ENCODE peak calls at places on chromosomes 16 and 17, in seven cellular contexts. One of them, this sample, is unnamed.

GRCh38 chr17:28623696-28624095 is 9.7 kb upstream of the RSKR start:
- DNase-seq in SK-N-SH: no peak
- DNase-seq in psoas muscle: peak; percentile 67
- DNase-seq in CD8-positive, alpha-beta T cell: no peak
- DNase-seq in IMR-90: no peak
- DNase-seq in adrenal gland: peak; percentile 20
- DNase-seq in RWPE1: no peak
- DNase-seq in this sample: no peak

GRCh38 chr16:86477642-86478041 is 32.7 kb upstream of the FOXF1 start:
- DNase-seq in SK-N-SH: no peak
- DNase-seq in psoas muscle: no peak
- DNase-seq in CD8-positive, alpha-beta T cell: no peak
- DNase-seq in IMR-90: peak; percentile 83
- DNase-seq in adrenal gland: no peak
- DNase-seq in RWPE1: no peak
- DNase-seq in this sample: no peak

GRCh38 chr17:29216856-29217255 is 29.8 kb upstream of the CRYBA1 start:
- DNase-seq in SK-N-SH: no peak
- DNase-seq in psoas muscle: no peak
- DNase-seq in CD8-positive, alpha-beta T cell: no peak
- DNase-seq in IMR-90: no peak
- DNase-seq in adrenal gland: no peak
- DNase-seq in RWPE1: peak; percentile 57
- DNase-seq in this sample: no peak

GRCh38 chr16:21001262-21001661 is 100.7 kb downstream of the LYRM1 start:
- DNase-seq in SK-N-SH: peak; percentile 26
- DNase-seq in psoas muscle: no peak
- DNase-seq in CD8-positive, alpha-beta T cell: no peak
- DNase-seq in IMR-90: peak; percentile 4
- DNase-seq in adrenal gland: peak; percentile 57
- DNase-seq in RWPE1: no peak
- DNase-seq in this sample: no peak

GRCh38 chr17:44115585-44116415 is 7.6 kb downstream of the HDAC5 start:
- DNase-seq in SK-N-SH: peak; percentile 83
- DNase-seq in psoas muscle: peak; percentile 74
- DNase-seq in CD8-positive, alpha-beta T cell: no peak
- DNase-seq in IMR-90: peak; percentile 43
- DNase-seq in adrenal gland: peak; percentile 47
- DNase-seq in RWPE1: no peak
- DNase-seq in this sample: peak; percentile 75

GRCh38 chr17:61490540-61490975 is 38.3 kb downstream of the TBX4 start:
- DNase-seq in SK-N-SH: no peak
- DNase-seq in psoas muscle: no peak
- DNase-seq in CD8-positive, alpha-beta T cell: no peak
- DNase-seq in IMR-90: peak; percentile 90
- DNase-seq in adrenal gland: no peak
- DNase-seq in RWPE1: peak; percentile 69
- DNase-seq in this sample: no peak

GRCh38 chr16:86462334-86463084 is 47.8 kb upstream of the FOXF1 start:
- DNase-seq in SK-N-SH: no peak
- DNase-seq in psoas muscle: no peak
- DNase-seq in CD8-positive, alpha-beta T cell: no peak
- DNase-seq in IMR-90: peak; percentile 100
- DNase-seq in adrenal gland: no peak
- DNase-seq in RWPE1: no peak
- DNase-seq in this sample: no peak

GRCh38 chr16:58409316-58409973 is 17.2 kb downstream of the GINS3 start:
- DNase-seq in SK-N-SH: no peak
- DNase-seq in psoas muscle: no peak
- DNase-seq in CD8-positive, alpha-beta T cell: no peak
- DNase-seq in IMR-90: peak; percentile 7
- DNase-seq in adrenal gland: peak; percentile 82
- DNase-seq in RWPE1: peak; percentile 19
- DNase-seq in this sample: peak; percentile 86

GRCh38 chr16:17359778-17360177 is 111.0 kb downstream of the XYLT1 start:
- DNase-seq in SK-N-SH: peak; percentile 29
- DNase-seq in psoas muscle: no peak
- DNase-seq in CD8-positive, alpha-beta T cell: peak; percentile 53
- DNase-seq in IMR-90: peak; percentile 70
- DNase-seq in adrenal gland: peak; percentile 24
- DNase-seq in RWPE1: no peak
- DNase-seq in this sample: no peak

GRCh38 chr17:61361084-61361483 is 38.6 kb upstream of the TBX2 start:
- DNase-seq in SK-N-SH: no peak
- DNase-seq in psoas muscle: no peak
- DNase-seq in CD8-positive, alpha-beta T cell: no peak
- DNase-seq in IMR-90: peak; percentile 84
- DNase-seq in adrenal gland: no peak
- DNase-seq in RWPE1: peak; percentile 76
- DNase-seq in this sample: no peak

GRCh38 chr17:60165976-60166375 is 16.2 kb downstream of the CA4 start:
- DNase-seq in SK-N-SH: no peak
- DNase-seq in psoas muscle: no peak
- DNase-seq in CD8-positive, alpha-beta T cell: no peak
- DNase-seq in IMR-90: no peak
- DNase-seq in adrenal gland: no peak
- DNase-seq in RWPE1: no peak
- DNase-seq in this sample: no peak

GRCh38 chr17:33197342-33197741 is 95.8 kb downstream of the ASIC2 start:
- DNase-seq in SK-N-SH: no peak
- DNase-seq in psoas muscle: no peak
- DNase-seq in CD8-positive, alpha-beta T cell: no peak
- DNase-seq in IMR-90: no peak
- DNase-seq in adrenal gland: no peak
- DNase-seq in RWPE1: no peak
- DNase-seq in this sample: no peak

GRCh38 chr16:28549301-28549899 is 4.3 kb upstream of the SGF29 start:
- DNase-seq in SK-N-SH: peak; percentile 41
- DNase-seq in psoas muscle: no peak
- DNase-seq in CD8-positive, alpha-beta T cell: no peak
- DNase-seq in IMR-90: peak; percentile 53
- DNase-seq in adrenal gland: peak; percentile 42
- DNase-seq in RWPE1: peak; percentile 21
- DNase-seq in this sample: no peak

GRCh38 chr17:49505854-49506253 is 10.8 kb downstream of the NGFR start:
- DNase-seq in SK-N-SH: no peak
- DNase-seq in psoas muscle: peak; percentile 22
- DNase-seq in CD8-positive, alpha-beta T cell: no peak
- DNase-seq in IMR-90: no peak
- DNase-seq in adrenal gland: no peak
- DNase-seq in RWPE1: no peak
- DNase-seq in this sample: peak; percentile 88

GRCh38 chr16:1791943-1792812 is 1.3 kb downstream of the IGFALS start:
- DNase-seq in SK-N-SH: no peak
- DNase-seq in psoas muscle: no peak
- DNase-seq in CD8-positive, alpha-beta T cell: no peak
- DNase-seq in IMR-90: no peak
- DNase-seq in adrenal gland: no peak
- DNase-seq in RWPE1: no peak
- DNase-seq in this sample: peak; percentile 54

GRCh38 chr16:14562691-14563491 is 67.2 kb downstream of the PARN start:
- DNase-seq in SK-N-SH: no peak
- DNase-seq in psoas muscle: peak; percentile 51
- DNase-seq in CD8-positive, alpha-beta T cell: no peak
- DNase-seq in IMR-90: peak; percentile 26
- DNase-seq in adrenal gland: peak; percentile 88
- DNase-seq in RWPE1: peak; percentile 83
- DNase-seq in this sample: peak; percentile 68

GRCh38 chr16:78390828-78391227 is 291.4 kb downstream of the WWOX start:
- DNase-seq in SK-N-SH: no peak
- DNase-seq in psoas muscle: no peak
- DNase-seq in CD8-positive, alpha-beta T cell: no peak
- DNase-seq in IMR-90: no peak
- DNase-seq in adrenal gland: no peak
- DNase-seq in RWPE1: no peak
- DNase-seq in this sample: no peak

GRCh38 chr16:19126300-19126699 is 12.5 kb downstream of the ITPRIPL2 start:
- DNase-seq in SK-N-SH: no peak
- DNase-seq in psoas muscle: no peak
- DNase-seq in CD8-positive, alpha-beta T cell: no peak
- DNase-seq in IMR-90: no peak
- DNase-seq in adrenal gland: no peak
- DNase-seq in RWPE1: no peak
- DNase-seq in this sample: no peak

DNA sequence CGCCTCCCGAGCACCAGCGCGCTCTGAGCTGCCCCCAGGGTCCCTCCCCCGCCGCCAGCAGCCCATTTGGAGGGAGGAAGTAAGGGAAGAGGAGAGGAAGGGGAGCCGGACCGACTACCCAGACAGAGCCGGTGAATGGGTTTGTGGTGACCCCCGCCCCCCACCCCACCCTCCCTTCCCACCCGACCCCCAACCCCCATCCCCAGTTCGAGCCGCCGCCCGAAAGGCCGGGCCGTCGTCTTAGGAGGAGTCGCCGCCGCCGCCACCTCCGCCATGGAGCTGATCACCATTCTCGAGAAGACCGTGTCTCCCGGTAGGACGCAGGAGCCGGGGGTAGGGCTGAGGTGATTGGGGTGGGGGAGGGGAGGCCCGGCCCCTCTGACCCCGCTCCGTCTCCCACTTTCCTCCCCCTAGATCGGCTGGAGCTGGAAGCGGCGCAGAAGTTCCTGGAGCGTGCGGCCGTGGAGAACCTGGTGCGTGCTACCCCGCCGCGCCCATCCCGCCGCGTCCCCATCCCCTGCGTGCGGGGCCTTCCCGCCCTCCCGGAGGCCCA is 329 bp downstream of the KPNB1 start:
- DNase-seq in SK-N-SH: no peak
- DNase-seq in psoas muscle: no peak
- DNase-seq in CD8-positive, alpha-beta T cell: peak; percentile 55
- DNase-seq in IMR-90: no peak
- DNase-seq in adrenal gland: no peak
- DNase-seq in RWPE1: peak; percentile 59
- DNase-seq in this sample: no peak
- H3K27ac ChIP-seq in SK-N-SH: peak overlapping the region; percentile 64
- H3K27ac ChIP-seq in psoas muscle: peak overlapping the region; percentile 93
- H3K27ac ChIP-seq in CD8-positive, alpha-beta T cell: peak overlapping the region; percentile 75
- H3K27ac ChIP-seq in IMR-90: peak overlapping the region; percentile 98
- H3K27ac ChIP-seq in adrenal gland: peak overlapping the region; percentile 88
- H3K27ac ChIP-seq in RWPE1: peak overlapping the region; percentile 98
- H3K27ac ChIP-seq in this sample: peak overlapping the region; percentile 91

GRCh38 chr17:69425978-69426377 is 11.5 kb downstream of the MAP2K6 start:
- DNase-seq in SK-N-SH: no peak
- DNase-seq in psoas muscle: no peak
- DNase-seq in CD8-positive, alpha-beta T cell: no peak
- DNase-seq in IMR-90: no peak
- DNase-seq in adrenal gland: no peak
- DNase-seq in RWPE1: no peak
- DNase-seq in this sample: no peak
- H3K27ac ChIP-seq in SK-N-SH: no peak overlapping the region
- H3K27ac ChIP-seq in psoas muscle: peak overlapping the region; percentile 26
- H3K27ac ChIP-seq in CD8-positive, alpha-beta T cell: no peak overlapping the region
- H3K27ac ChIP-seq in IMR-90: no peak overlapping the region
- H3K27ac ChIP-seq in adrenal gland: no peak overlapping the region
- H3K27ac ChIP-seq in RWPE1: no peak overlapping the region
- H3K27ac ChIP-seq in this sample: no peak overlapping the region

GRCh38 chr16:69925311-69925710 is 25.8 kb upstream of the CLEC18A start:
- DNase-seq in SK-N-SH: no peak
- DNase-seq in psoas muscle: no peak
- DNase-seq in CD8-positive, alpha-beta T cell: no peak
- DNase-seq in IMR-90: no peak
- DNase-seq in adrenal gland: no peak
- DNase-seq in RWPE1: no peak
- DNase-seq in this sample: no peak
- H3K27ac ChIP-seq in SK-N-SH: no peak overlapping the region
- H3K27ac ChIP-seq in psoas muscle: peak overlapping the region; percentile 73
- H3K27ac ChIP-seq in CD8-positive, alpha-beta T cell: no peak overlapping the region
- H3K27ac ChIP-seq in IMR-90: no peak overlapping the region
- H3K27ac ChIP-seq in adrenal gland: peak overlapping the region; percentile 80
- H3K27ac ChIP-seq in RWPE1: no peak overlapping the region
- H3K27ac ChIP-seq in this sample: peak overlapping the region; percentile 77

GRCh38 chr17:39863918-39864746 is at the start of gene IKZF3:
- DNase-seq in SK-N-SH: peak; percentile 78
- DNase-seq in psoas muscle: peak; percentile 66
- DNase-seq in CD8-positive, alpha-beta T cell: peak; percentile 75
- DNase-seq in IMR-90: peak; percentile 18
- DNase-seq in adrenal gland: peak; percentile 29
- DNase-seq in RWPE1: peak; percentile 76
- DNase-seq in this sample: peak; percentile 80

GRCh38 chr17:39866013-39866730 is 1.8 kb upstream of the ZPBP2 start:
- DNase-seq in SK-N-SH: no peak
- DNase-seq in psoas muscle: no peak
- DNase-seq in CD8-positive, alpha-beta T cell: no peak
- DNase-seq in IMR-90: no peak
- DNase-seq in adrenal gland: no peak
- DNase-seq in RWPE1: no peak
- DNase-seq in this sample: no peak

GRCh38 chr17:39867084-39867890 is 715 bp upstream of the ZPBP2 start:
- DNase-seq in SK-N-SH: no peak
- DNase-seq in psoas muscle: no peak
- DNase-seq in CD8-positive, alpha-beta T cell: no peak
- DNase-seq in IMR-90: no peak
- DNase-seq in adrenal gland: no peak
- DNase-seq in RWPE1: no peak
- DNase-seq in this sample: no peak

GRCh38 chr17:39861235-39861634 is 2.9 kb downstream of the IKZF3 start:
- DNase-seq in SK-N-SH: no peak
- DNase-seq in psoas muscle: no peak
- DNase-seq in CD8-positive, alpha-beta T cell: no peak
- DNase-seq in IMR-90: no peak
- DNase-seq in adrenal gland: no peak
- DNase-seq in RWPE1: no peak
- DNase-seq in this sample: no peak

GRCh38 chr17:39863244-39863917 is 731 bp downstream of the IKZF3 start:
- DNase-seq in SK-N-SH: no peak
- DNase-seq in psoas muscle: no peak
- DNase-seq in CD8-positive, alpha-beta T cell: no peak
- DNase-seq in IMR-90: no peak
- DNase-seq in adrenal gland: no peak
- DNase-seq in RWPE1: no peak
- DNase-seq in this sample: no peak
- H3K27ac ChIP-seq in SK-N-SH: no peak overlapping the region
- H3K27ac ChIP-seq in psoas muscle: no peak overlapping the region
- H3K27ac ChIP-seq in CD8-positive, alpha-beta T cell: peak overlapping the region; percentile 92
- H3K27ac ChIP-seq in IMR-90: no peak overlapping the region
- H3K27ac ChIP-seq in adrenal gland: no peak overlapping the region
- H3K27ac ChIP-seq in RWPE1: no peak overlapping the region
- H3K27ac ChIP-seq in this sample: no peak overlapping the region

DNA sequence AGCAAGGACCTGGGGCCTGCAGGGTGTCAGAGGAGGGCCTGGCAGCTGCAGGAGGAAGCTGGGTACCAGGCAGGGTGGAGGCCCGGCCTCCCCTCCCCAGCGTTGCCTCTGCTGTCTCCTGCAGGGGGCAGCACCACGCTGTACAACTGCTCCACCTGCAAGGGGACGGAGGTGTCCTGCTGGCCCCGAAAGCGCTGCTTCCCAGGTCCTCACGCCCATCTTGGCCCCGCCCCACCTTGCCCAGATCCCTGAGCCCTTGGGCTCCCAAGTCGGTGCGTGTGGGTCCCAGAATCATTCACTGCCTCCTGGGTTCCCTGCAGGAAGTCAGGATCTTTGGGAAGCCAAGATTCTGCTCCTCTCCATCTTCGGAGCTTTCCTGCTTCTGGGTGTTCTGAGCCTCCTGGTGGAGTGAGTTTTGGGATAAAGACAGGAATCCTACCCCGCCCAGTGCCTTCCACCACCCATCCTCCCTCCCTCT is 1.2 kb downstream of the TMEM95 start:
- DNase-seq in SK-N-SH: peak; percentile 91
- DNase-seq in psoas muscle: peak; percentile 89
- DNase-seq in CD8-positive, alpha-beta T cell: peak; percentile 86
- DNase-seq in IMR-90: peak; percentile 53
- DNase-seq in adrenal gland: peak; percentile 84
- DNase-seq in RWPE1: peak; percentile 50
- DNase-seq in this sample: peak; percentile 92
- H3K27ac ChIP-seq in SK-N-SH: no peak overlapping the region
- H3K27ac ChIP-seq in psoas muscle: no peak overlapping the region
- H3K27ac ChIP-seq in CD8-positive, alpha-beta T cell: no peak overlapping the region
- H3K27ac ChIP-seq in IMR-90: no peak overlapping the region
- H3K27ac ChIP-seq in adrenal gland: no peak overlapping the region
- H3K27ac ChIP-seq in RWPE1: peak overlapping the region; percentile 100
- H3K27ac ChIP-seq in this sample: no peak overlapping the region

GRCh38 chr17:78977681-78977943 is 2.1 kb downstream of the LGALS3BP start:
- DNase-seq in SK-N-SH: no peak
- DNase-seq in psoas muscle: no peak
- DNase-seq in CD8-positive, alpha-beta T cell: no peak
- DNase-seq in IMR-90: no peak
- DNase-seq in adrenal gland: no peak
- DNase-seq in RWPE1: no peak
- DNase-seq in this sample: no peak
- H3K27ac ChIP-seq in SK-N-SH: no peak overlapping the region
- H3K27ac ChIP-seq in psoas muscle: peak overlapping the region; percentile 30
- H3K27ac ChIP-seq in CD8-positive, alpha-beta T cell: no peak overlapping the region
- H3K27ac ChIP-seq in IMR-90: no peak overlapping the region
- H3K27ac ChIP-seq in adrenal gland: peak overlapping the region; percentile 89
- H3K27ac ChIP-seq in RWPE1: peak overlapping the region; percentile 88
- H3K27ac ChIP-seq in this sample: peak overlapping the region; percentile 81

This sample was measured in right cardiac atrium.